ENCODE peak calls at places on chromosome 10, in eight cellular contexts. O is hepatocyte, J is endothelial cell of umbilical vein, T is pancreas, P is uterus, X is colonic mucosa, V is esophagus muscularis mucosa, U is brain microvascular endothelial cell. Z is an unnamed sample. For H3K36me3, the result is how much of the 10 kb centered on the place peaks cover.

GRCh38 chr10:89263091-89263490 is 11.5 kb upstream of the LIPA start:
- DNase-seq in V (no peak), J (no peak), P (no peak), O (no peak), X (no peak), U (no peak), T (no peak), Z (no peak)

GRCh38 chr10:61064356-61064755 is 120.4 kb upstream of the RHOBTB1 start:
- DNase-seq in X (no peak), T (no peak), J (no peak), P (no peak), O (no peak), V (no peak), U (no peak), Z (no peak)

GRCh38 chr10:74419491-74420466 is 268.8 kb downstream of the ADK start:
- DNase-seq in O (no peak), T (no peak), J (peak), V (no peak), X (peak), U (peak), P (no peak), Z (peak)

GRCh38 chr10:73577788-73578187 is 13.4 kb downstream of the USP54 start:
- DNase-seq in J (no peak), X (peak), V (peak), P (peak), U (no peak), O (peak), T (no peak), Z (no peak)

GRCh38 chr10:117424789-117425649 is 49.8 kb upstream of the PDZD8 start:
- DNase-seq in J (no peak), T (no peak), U (no peak), X (no peak), P (no peak), V (no peak), O (no peak), Z (no peak)

GRCh38 chr10:132539431-132539839 is 1.8 kb downstream of the INPP5A start:
- DNase-seq in X (no peak), V (no peak), P (no peak), J (no peak), T (peak), O (no peak), U (no peak), Z (no peak)

GRCh38 chr10:124087672-124088634 is 5.4 kb downstream of the CHST15 start:
- DNase-seq in P (no peak), T (no peak), V (no peak), U (no peak), J (no peak), O (no peak), X (peak), Z (no peak)

GRCh38 chr10:103284170-103284569 is 7.2 kb downstream of the INA start:
- DNase-seq in T (no peak), P (no peak), O (peak), X (no peak), U (no peak), V (no peak), J (no peak), Z (no peak)

GRCh38 chr10:75363431-75363830 is 38.1 kb downstream of the ZNF503 start:
- DNase-seq in V (no peak), T (no peak), P (no peak), O (no peak), U (no peak), X (no peak), J (no peak), Z (no peak)

GRCh38 chr10:2861632-2862210 is 205.6 kb upstream of the PFKP start:
- DNase-seq in U (no peak), X (no peak), T (no peak), O (no peak), V (no peak), J (no peak), P (no peak), Z (no peak)

DNA sequence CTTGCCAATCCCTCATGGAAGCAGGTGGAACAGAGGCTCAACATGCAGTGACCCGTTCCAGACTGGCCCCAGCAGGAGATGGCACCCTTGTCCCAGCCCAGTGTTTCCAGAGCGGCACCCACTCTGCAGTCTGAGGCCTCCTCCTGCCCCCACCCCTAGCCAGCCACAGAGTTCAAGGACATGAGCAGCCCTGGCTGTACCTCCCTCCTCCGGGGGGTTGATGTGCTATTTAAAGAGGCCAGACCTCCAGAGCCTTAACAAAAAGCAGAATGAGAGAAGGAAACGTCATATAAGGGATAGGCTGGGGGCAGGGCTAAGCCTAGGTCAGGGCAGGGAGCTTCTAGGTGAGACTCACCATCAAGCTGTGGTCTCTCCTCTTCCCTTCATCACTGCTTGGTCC is 115.7 kb upstream of the NANOS1 start:
- DNase-seq in O (no peak), J (no peak), X (no peak), P (no peak), V (peak), U (no peak), T (no peak), Z (no peak)
- TF ChIP-seq CTCF in O (no peak), J (no peak), X (no peak), P (no peak), V (no peak), U (no peak), T (no peak), Z (no peak)

GRCh38 chr10:70853031-70853430 is 35.3 kb downstream of the PCBD1 start:
- DNase-seq in U (no peak), O (no peak), P (no peak), T (no peak), V (no peak), J (no peak), X (no peak), Z (no peak)
- H3K36me3 ChIP-seq in U (under half), O (under half), P (under half), T (under half), V (half or more), J (under half), X (under half), Z (under half)

DNA sequence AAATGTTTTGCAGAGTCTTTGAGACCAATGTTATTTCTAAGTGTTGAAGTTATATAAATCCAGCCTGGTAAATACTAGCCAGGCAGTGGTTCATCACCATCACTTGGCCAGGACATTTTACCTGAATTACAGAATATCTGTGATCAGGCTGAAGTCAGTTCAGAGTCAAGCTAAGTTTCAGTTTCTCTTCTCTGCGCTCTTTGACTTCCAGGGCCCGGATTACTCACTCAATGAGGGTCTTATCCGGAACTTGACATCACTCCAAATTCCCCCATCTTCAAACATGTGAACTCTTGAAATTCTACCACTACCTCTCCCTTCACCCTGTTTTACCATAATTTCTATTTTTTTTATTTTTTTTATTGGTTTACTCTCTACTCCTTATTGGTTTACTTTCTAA is 36.6 kb upstream of the CCAR1 start:
- DNase-seq in V (no peak), O (no peak), J (no peak), X (no peak), T (no peak), U (no peak), P (no peak), Z (peak)
- H3K4me3 ChIP-seq in V (no peak), O (no peak), J (no peak), X (no peak), T (no peak), U (no peak), P (no peak), Z (peak)

GRCh38 chr10:95133997-95134396 is 60.0 kb upstream of the ACSM6 start:
- DNase-seq in T (no peak), P (no peak), V (no peak), U (no peak), O (no peak), J (no peak), X (no peak), Z (no peak)

GRCh38 chr10:95134490-95134889 is 59.5 kb upstream of the ACSM6 start:
- DNase-seq in J (no peak), P (no peak), U (no peak), V (no peak), X (no peak), T (no peak), O (no peak), Z (no peak)

GRCh38 chr10:95133016-95133752 is 60.9 kb upstream of the ACSM6 start:
- DNase-seq in V (no peak), T (peak), O (peak), J (peak), P (peak), X (peak), U (peak), Z (peak)
- TF ChIP-seq CTCF in V (peak), T (peak), O (peak), J (peak), P (peak), X (peak), U (peak), Z (peak)

DNA sequence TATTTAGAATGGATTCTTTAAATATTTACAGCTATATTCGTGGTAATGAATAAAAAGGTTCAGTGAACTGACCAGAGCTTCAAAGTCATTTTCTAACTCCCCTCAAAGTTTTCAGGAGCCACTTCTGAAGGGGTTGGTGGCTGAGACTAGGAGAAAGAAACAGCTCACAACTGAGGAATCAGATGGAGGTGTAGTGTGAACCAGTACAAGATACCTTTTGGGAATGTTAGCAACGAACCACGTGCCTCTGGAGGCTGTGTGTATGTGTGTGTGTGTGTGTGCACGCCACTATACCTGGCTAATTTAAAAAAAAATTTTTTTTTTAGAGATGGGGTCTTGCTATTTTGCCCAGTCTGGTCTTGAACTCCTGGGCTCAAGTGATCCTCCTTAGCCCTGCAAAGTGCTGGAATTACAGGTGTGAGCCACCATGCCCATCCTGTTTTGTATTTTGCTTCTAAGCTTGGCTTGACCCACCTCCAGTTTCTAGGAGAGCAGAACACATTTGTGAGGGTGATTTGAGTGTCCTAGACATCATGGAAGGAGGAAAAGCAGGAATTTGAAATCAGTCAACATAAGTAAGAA is 9.5 kb upstream of the TAF3 start:
- DNase-seq in P (no peak), U (no peak), X (no peak), J (no peak), O (no peak), V (no peak), T (no peak), Z (no peak)
- H3K36me3 ChIP-seq in P (under half), U (under half), X (under half), J (under half), O (under half), V (half or more), T (under half), Z (under half)

DNA sequence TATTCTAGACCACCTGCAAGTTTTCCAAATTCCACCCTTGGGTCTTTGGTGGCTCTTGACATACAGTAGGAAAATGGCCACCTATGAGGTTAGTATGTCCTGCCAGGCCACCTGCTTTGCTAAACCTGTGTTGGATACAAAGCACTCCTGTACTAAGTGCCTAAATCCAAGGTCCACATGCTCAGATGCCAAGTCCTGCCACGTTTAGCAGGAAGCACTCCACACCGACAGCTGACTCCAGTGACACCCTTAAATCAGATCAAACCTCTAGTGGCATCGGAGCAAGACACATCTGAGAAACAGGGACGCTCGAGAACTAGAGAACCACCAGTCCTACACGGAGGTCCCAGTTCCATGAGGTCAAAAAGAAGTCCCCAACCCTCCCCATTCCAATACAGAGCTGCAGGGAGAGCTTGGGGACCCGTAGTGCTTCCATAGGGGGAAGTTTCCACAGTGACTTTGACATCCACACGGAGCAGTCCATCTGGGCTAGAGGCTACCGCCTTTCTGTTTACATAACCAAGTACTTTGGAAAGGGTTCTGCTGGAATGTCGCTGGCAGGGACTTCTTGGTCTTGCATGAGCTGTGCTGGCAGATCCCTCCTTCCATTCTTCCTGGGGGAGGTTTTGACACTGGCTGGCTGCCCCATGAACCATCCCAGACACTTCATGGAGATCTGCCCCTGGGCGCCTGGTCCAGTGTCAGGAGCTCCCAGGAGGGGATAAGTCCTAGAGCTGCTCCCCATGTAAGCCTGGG is 290.6 kb downstream of the PRPF18 start:
- DNase-seq in X (peak), U (no peak), T (no peak), V (no peak), O (no peak), P (peak), J (no peak), Z (no peak)
- H3K4me3 ChIP-seq in X (no peak), U (no peak), T (no peak), V (no peak), O (no peak), P (no peak), J (no peak), Z (no peak)

GRCh38 chr10:70695241-70696030 is 23.1 kb downstream of the ADAMTS14 start:
- DNase-seq in V (no peak), P (no peak), U (no peak), O (no peak), J (no peak), X (no peak), T (no peak), Z (no peak)
- TF ChIP-seq CTCF in V (no peak), P (no peak), U (no peak), O (no peak), J (no peak), X (no peak), T (no peak), Z (no peak)

GRCh38 chr10:63199716-63200115 is 66.6 kb downstream of the NRBF2 start:
- DNase-seq in J (no peak), P (no peak), X (no peak), O (no peak), T (no peak), U (no peak), V (no peak), Z (no peak)

GRCh38 chr10:63200416-63200815 is 67.3 kb downstream of the NRBF2 start:
- DNase-seq in T (no peak), U (no peak), J (no peak), O (no peak), P (no peak), V (no peak), X (no peak), Z (no peak)

GRCh38 chr10:63192826-63193225 is 59.7 kb downstream of the NRBF2 start:
- DNase-seq in T (no peak), P (peak), U (no peak), X (no peak), J (no peak), O (no peak), V (no peak), Z (no peak)

GRCh38 chr10:63201118-63201517 is 68.0 kb downstream of the NRBF2 start:
- DNase-seq in V (no peak), U (no peak), P (no peak), J (no peak), X (no peak), O (no peak), T (no peak), Z (no peak)

GRCh38 chr10:63197304-63198092 is 64.4 kb downstream of the NRBF2 start:
- DNase-seq in U (peak), P (no peak), O (peak), X (no peak), T (no peak), V (no peak), J (no peak), Z (no peak)
- H3K36me3 ChIP-seq in U (under half), P (under half), O (under half), X (under half), T (under half), V (half or more), J (under half), Z (under half)

GRCh38 chr10:80158598-80159127 is 26.1 kb downstream of the PLAC9 start:
- DNase-seq in J (peak), V (peak), U (peak), O (peak), X (peak), P (peak), T (no peak), Z (no peak)

GRCh38 chr10:80158126-80158525 is 25.6 kb downstream of the PLAC9 start:
- DNase-seq in U (no peak), T (no peak), X (no peak), J (no peak), P (no peak), V (no peak), O (no peak), Z (no peak)

GRCh38 chr10:80157561-80157960 is 25.0 kb downstream of the PLAC9 start:
- DNase-seq in X (no peak), J (no peak), P (no peak), V (no peak), T (no peak), O (no peak), U (no peak), Z (no peak)

GRCh38 chr10:80160361-80161128 is 28.0 kb downstream of the PLAC9 start:
- DNase-seq in O (no peak), P (no peak), U (no peak), T (no peak), V (no peak), X (no peak), J (no peak), Z (no peak)

DNA sequence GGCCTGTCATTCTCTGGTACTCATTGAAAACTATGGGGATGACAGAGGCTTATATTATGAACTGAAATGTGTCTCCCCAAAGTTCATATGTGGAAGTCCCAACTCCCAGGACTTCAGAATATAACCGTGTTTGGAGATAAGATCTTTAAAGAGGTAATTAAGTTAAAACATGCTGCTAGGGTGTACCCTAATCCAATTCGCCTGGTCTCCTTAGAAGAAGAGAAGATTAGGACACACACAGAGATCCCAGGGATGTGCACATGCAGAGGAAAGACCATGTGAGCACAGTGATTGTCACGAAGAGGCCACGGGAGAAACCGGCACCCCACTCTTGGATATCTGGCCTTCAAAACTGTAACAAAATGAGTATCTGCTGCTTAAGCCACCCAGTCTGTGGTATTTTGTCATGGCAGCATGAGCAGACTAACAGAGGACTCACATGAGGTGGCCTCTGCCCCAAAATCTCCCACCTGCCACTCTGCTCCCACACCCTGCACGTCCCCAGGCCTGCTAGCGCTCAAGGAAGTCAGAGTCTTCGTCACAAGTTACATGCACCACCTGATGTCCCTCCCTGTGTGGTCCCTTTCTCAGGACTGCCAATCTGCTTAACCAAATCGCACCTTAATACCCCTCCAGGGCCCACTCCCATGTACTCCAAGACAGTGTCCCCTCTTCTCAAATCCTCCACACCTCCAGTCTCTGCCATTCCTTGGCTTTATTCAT is 26.8 kb downstream of the PLAC9 start:
- DNase-seq in V (no peak), U (no peak), X (no peak), O (no peak), J (no peak), T (no peak), P (no peak), Z (no peak)
- H3K4me3 ChIP-seq in V (no peak), U (no peak), X (no peak), O (no peak), J (no peak), T (no peak), P (no peak), Z (no peak)

DNA sequence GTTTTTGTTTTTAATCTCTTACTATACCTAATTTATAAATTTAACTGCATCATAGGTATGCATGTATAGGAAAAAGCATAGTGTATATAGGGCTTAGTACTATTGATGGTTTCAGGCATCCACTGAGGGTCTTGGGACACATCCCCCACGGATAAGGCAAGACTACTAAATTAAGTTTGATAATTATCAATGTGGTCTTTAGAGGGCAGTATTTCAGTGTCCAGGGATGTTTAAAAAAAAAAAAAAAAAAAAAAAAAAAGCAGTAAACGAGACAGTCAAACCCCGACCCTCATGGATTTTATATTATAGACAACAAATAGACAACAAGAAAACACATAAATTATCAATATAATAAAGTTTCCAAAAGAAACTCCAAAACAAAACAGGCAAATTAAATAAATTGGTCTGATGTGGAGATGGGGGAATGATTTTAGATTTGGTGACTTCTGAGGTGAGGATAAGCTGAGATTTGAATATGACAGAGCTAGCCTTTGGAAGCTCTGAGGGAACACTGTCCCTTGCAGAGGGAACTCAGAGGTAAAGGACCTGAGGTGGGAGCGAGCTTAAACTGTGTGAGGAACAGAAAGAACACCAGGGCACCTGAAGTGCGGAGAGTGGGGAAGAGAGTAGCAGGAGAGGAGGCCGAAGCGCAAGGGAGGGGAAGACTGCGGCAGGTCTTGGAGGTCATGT is 14.8 kb downstream of the ACSM6 start:
- DNase-seq in O (no peak), U (no peak), T (no peak), V (no peak), J (peak), X (no peak), P (no peak), Z (no peak)
- TF ChIP-seq CTCF in O (peak), U (peak), T (no peak), V (peak), J (peak), X (peak), P (no peak), Z (peak)

Z was measured in GM06990.